ENCODE peak calls at places on chromosomes 12 and 14, in six cellular contexts. I, F, E, S, P and N are unnamed samples. For H3K27me3, the result is how much of the 10 kb centered on the place peaks cover.

GRCh38 chr14:89015016-89015415 is 190.6 kb downstream of the TTC8 start:
- DNase-seq in E (no peak), I (no peak), P (no peak), S (no peak), F (no peak), N (no peak)

GRCh38 chr12:107521826-107522355 is 163.7 kb upstream of the PWP1 start:
- DNase-seq in I (no peak), E (no peak), F (no peak), P (no peak), S (no peak), N (no peak)

GRCh38 chr14:71932229-71932951 is at the start of gene RGS6:
- DNase-seq in E (no peak), P (no peak), S (peak), F (peak), I (peak), N (peak)

GRCh38 chr12:57416039-57416996 is 14.5 kb downstream of the R3HDM2 start:
- DNase-seq in I (no peak), E (no peak), S (peak), P (no peak), F (no peak), N (no peak)

GRCh38 chr12:90100619-90101018 is 392.0 kb upstream of the ATP2B1 start:
- DNase-seq in I (no peak), P (no peak), F (no peak), S (no peak), E (no peak), N (no peak)

GRCh38 chr14:54660712-54661111 is 93.8 kb downstream of the SAMD4A start:
- DNase-seq in E (no peak), S (no peak), I (no peak), F (no peak), P (no peak), N (no peak)

GRCh38 chr12:40622246-40622838 is 69.9 kb upstream of the CNTN1 start:
- DNase-seq in F (peak), I (peak), E (peak), P (peak), S (peak), N (peak)

GRCh38 chr14:75132374-75133086 is 5.7 kb upstream of the NEK9 start:
- DNase-seq in E (peak), F (peak), S (peak), P (peak), I (peak), N (peak)

GRCh38 chr14:95475540-95476240 is 40.8 kb downstream of the SYNE3 start:
- DNase-seq in P (no peak), I (no peak), F (no peak), E (no peak), S (no peak), N (no peak)

GRCh38 chr14:105865266-105865903 is 339.0 kb downstream of the TMEM121 start:
- DNase-seq in P (peak), I (peak), F (no peak), E (no peak), S (no peak), N (no peak)

GRCh38 chr12:70876952-70877351 is 43.6 kb downstream of the PTPRR start:
- DNase-seq in P (no peak), F (no peak), S (peak), I (no peak), E (peak), N (peak)

GRCh38 chr14:106879241-106879640 is 1352.9 kb downstream of the TMEM121 start:
- DNase-seq in F (no peak), P (peak), E (no peak), I (no peak), S (peak), N (no peak)

GRCh38 chr12:109278912-109279311 is 30.2 kb downstream of the FOXN4 start:
- DNase-seq in P (no peak), S (no peak), E (no peak), I (no peak), F (no peak), N (no peak)

DNA sequence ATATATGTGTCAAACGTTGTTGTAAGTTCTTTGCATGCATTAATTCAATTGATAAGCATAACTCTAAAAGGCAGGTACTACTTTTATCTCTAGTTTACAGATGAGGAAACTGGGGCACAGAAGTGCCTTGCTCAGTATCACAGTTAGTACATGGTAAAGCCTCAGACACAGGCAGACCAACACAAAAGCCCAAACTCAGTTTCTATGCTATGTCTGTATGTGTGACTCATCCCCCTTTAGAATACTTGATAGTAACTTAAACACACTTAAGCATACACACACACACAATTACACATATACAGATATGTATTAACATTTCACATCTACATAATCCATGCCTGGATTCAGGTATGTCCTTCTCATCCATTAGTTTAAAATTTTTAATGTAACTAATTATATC is 88.0 kb downstream of the EPS8 start:
- DNase-seq in P (no peak), E (peak), S (peak), F (no peak), I (no peak), N (no peak)
- H3K27ac ChIP-seq in P (no peak), E (peak), S (peak), F (no peak), I (no peak), N (no peak)

DNA sequence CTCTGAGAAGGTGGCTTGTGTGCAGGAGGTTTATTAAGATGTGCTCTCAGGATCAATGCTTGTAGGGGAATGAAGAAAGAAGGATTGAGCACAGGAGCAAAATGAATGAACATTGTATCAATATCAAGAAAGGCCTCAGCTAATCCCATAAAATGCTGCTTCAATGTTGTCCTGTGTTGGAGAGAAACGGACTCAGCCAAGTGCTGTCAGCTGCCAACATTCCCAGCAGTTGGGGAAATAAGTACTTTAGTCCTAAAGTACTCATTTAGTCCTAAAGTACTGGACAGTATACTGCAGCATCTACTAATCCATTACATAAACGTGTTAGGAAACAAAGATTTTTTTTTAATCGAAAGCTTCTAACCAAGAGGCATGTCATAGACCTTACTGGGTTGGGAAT is 255.9 kb downstream of the SEC23A start:
- DNase-seq in S (no peak), F (no peak), P (no peak), I (no peak), E (no peak), N (no peak)
- TF ChIP-seq CTCF in S (no peak), F (no peak), P (no peak), I (no peak), E (no peak), N (no peak)

DNA sequence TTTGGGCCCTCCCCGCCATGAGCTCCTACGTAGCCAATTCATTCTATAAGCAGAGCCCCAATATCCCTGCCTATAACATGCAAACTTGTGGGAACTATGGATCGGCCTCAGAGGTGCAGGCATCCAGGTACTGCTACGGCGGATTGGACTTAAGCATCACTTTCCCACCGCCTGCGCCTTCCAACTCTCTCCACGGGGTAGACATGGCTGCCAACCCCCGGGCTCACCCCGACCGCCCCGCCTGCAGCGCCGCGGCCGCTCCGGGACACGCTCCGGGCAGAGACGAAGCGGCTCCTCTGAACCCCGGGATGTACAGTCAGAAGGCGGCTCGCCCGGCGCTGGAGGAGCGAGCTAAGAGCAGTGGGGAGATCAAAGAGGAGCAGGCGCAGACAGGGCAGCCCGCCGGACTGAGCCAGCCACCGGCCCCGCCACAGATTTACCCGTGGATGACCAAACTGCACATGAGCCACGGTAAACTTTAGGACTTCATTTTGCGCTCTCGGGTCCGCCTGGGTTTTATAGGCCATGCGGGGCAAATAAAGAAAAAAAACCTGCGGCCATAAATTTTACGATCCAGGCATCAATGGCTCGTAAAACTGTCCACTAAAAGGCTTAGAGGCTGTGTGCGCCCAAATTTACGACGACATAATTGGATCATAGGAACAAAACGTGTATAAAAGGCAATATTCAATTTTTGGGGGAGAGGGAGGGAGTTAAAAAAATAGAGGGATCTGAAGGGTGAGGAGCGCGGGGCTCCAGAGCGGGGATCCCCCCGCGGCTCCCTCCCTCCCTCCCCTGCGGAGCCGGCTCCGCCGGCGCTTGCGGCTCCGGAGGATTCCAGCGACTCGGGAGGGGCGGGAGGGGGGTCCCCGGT is 493 bp downstream of the HOXC5 start:
- DNase-seq in S (peak), I (no peak), F (peak), P (no peak), E (no peak), N (no peak)
- H3K27me3 ChIP-seq in S (under half), I (half or more), F (half or more), P (half or more), E (half or more), N (under half)

GRCh38 chr12:58576965-58577364 is 343.3 kb downstream of the LRIG3 start:
- DNase-seq in F (no peak), S (no peak), I (no peak), P (no peak), E (no peak), N (no peak)
- H3K27ac ChIP-seq in F (no peak), S (no peak), I (no peak), P (no peak), E (no peak), N (no peak)

DNA sequence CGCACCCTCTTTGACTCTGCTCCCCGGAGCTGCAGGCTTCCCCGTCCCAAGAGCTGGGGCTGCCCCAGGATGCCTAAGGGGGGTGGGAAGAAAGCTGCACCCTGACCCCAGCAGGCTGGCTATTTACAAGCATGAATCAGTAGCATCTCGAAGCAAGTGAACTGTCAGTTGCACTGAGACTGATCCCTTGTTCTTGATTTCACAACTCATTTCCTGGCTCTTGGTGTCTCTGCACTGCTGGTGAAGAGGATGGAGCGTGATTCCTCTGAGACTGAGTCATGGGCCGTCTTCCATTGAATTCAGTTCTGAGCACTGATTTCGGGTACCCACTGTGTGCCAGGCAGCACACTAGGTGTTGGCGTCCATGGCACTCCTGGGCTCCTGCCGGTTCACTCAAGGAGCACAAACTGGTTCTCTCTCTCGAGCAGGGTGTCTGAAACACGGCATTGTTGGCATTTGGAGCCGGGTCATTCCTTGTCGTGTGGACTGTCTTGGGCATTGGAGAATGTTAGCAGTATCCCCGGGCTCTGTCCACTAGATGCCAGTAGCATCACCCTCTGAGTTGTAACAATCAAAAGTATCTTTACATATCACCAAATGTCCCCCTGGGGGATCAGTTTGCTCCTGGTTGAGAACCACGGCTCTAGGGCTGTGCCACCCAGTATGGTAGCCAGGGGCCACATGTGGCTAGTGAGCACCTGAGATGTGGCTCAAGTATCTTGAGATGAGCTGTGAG is 86.9 kb downstream of the RIN3 start:
- DNase-seq in I (no peak), F (no peak), P (no peak), S (peak), E (peak), N (no peak)
- TF ChIP-seq CTCF in I (no peak), F (no peak), P (no peak), S (no peak), E (peak), N (no peak)

GRCh38 chr12:123472438-123472849 is 14.5 kb downstream of the SNRNP35 start:
- DNase-seq in S (no peak), E (no peak), I (no peak), P (no peak), F (no peak), N (no peak)
- H3K27me3 ChIP-seq in S (under half), E (under half), I (under half), P (under half), F (under half), N (under half)